ENCODE peak calls at places on chromosomes 12 and 14, in four cellular contexts. Q is substantia nigra, B is stromal cell of bone marrow, C is germinal center. T is an unnamed sample.

GRCh38 chr14:70955543-70956480 is 48.6 kb downstream of the PCNX1 start:
- DNase-seq in B (peak), Q (no peak), C (no peak), T (no peak)

GRCh38 chr14:102777711-102778615 is 714 bp downstream of the TRAF3 start:
- DNase-seq in B (no peak), Q (no peak), C (no peak), T (no peak)

GRCh38 chr14:72559227-72559626 is 334.7 kb downstream of the DPF3 start:
- DNase-seq in B (peak), C (no peak), Q (no peak), T (no peak)

GRCh38 chr14:88955470-88955869 is 131.0 kb downstream of the TTC8 start:
- DNase-seq in Q (no peak), C (no peak), B (no peak), T (no peak)

GRCh38 chr12:58931518-58931917 is 11.2 kb upstream of the LRIG3 start:
- DNase-seq in B (no peak), C (no peak), Q (no peak), T (no peak)

GRCh38 chr12:77062846-77063461 is 2.4 kb downstream of the E2F7 start:
- DNase-seq in B (no peak), Q (no peak), C (no peak), T (no peak)

GRCh38 chr12:121085842-121086353 is 46.8 kb upstream of the P2RX7 start:
- DNase-seq in C (no peak), Q (no peak), B (no peak), T (no peak)

GRCh38 chr12:47207005-47207717 is 127.4 kb upstream of the AMIGO2 start:
- DNase-seq in B (no peak), C (peak), Q (no peak), T (peak)

GRCh38 chr12:67519824-67520433 is 128.6 kb upstream of the DYRK2 start:
- DNase-seq in C (no peak), B (no peak), Q (no peak), T (no peak)

GRCh38 chr12:115095073-115095748 is 411.2 kb upstream of the TBX3 start:
- DNase-seq in Q (no peak), C (no peak), B (no peak), T (no peak)

GRCh38 chr14:64510825-64511679 is 6.5 kb downstream of the ZBTB1 start:
- DNase-seq in B (peak), Q (no peak), C (peak), T (peak)

GRCh38 chr12:118055865-118056773 is 4.9 kb downstream of the WSB2 start:
- DNase-seq in B (no peak), Q (no peak), C (no peak), T (no peak)

GRCh38 chr12:106866426-106867080 is 89.2 kb upstream of the TMEM263 start:
- DNase-seq in Q (no peak), B (no peak), C (no peak), T (no peak)

GRCh38 chr14:96479435-96480146 is 22.6 kb upstream of the PAPOLA start:
- DNase-seq in B (no peak), Q (no peak), C (no peak), T (no peak)

GRCh38 chr12:31207799-31208465 is 118.0 kb downstream of the SINHCAF start:
- DNase-seq in B (no peak), C (no peak), Q (no peak), T (no peak)

GRCh38 chr14:94054936-94055335 is 26.1 kb downstream of the DDX24 start:
- DNase-seq in C (no peak), B (no peak), Q (no peak), T (peak)

GRCh38 chr14:55212611-55213010 is 21.2 kb upstream of the DLGAP5 start:
- DNase-seq in C (no peak), Q (no peak), B (peak), T (no peak)

GRCh38 chr12:42933461-42934081 is 344.0 kb upstream of the PRICKLE1 start:
- DNase-seq in Q (no peak), C (no peak), B (no peak), T (no peak)

GRCh38 chr14:96060161-96060933 is 21.2 kb downstream of the C14orf132 start:
- DNase-seq in C (no peak), Q (no peak), B (no peak), T (no peak)

GRCh38 chr14:106530423-106531107 is 1004.2 kb downstream of the TMEM121 start:
- DNase-seq in C (peak), Q (no peak), B (no peak), T (no peak)

GRCh38 chr12:104686196-104686595 is 229.4 kb downstream of the CHST11 start:
- DNase-seq in Q (no peak), C (no peak), B (no peak), T (no peak)

GRCh38 chr14:99133563-99134332 is 138.2 kb downstream of the BCL11B start:
- DNase-seq in Q (no peak), B (no peak), C (no peak), T (peak)

GRCh38 chr12:131115766-131116165 is 162.1 kb downstream of the ADGRD1 start:
- DNase-seq in C (no peak), B (no peak), Q (no peak), T (no peak)

GRCh38 chr14:61074852-61075251 is 93.8 kb downstream of the SLC38A6 start:
- DNase-seq in B (no peak), C (no peak), Q (no peak), T (no peak)

GRCh38 chr14:59268858-59269257 is 80.4 kb downstream of the DAAM1 start:
- DNase-seq in B (no peak), Q (no peak), C (no peak), T (no peak)

GRCh38 chr12:99200711-99201384 is 446.7 kb upstream of the GARIN6 start:
- DNase-seq in Q (no peak), B (no peak), C (no peak), T (no peak)

GRCh38 chr12:76489737-76490136 is 69.8 kb downstream of the OSBPL8 start:
- DNase-seq in C (no peak), B (peak), Q (no peak), T (no peak)